ENCODE peak calls at places on chromosomes 12 and 14, in eight cellular contexts. G is naive thymus-derived CD4-positive, alpha-beta T cell; P is mesendoderm; S is lung; F is tibial artery; O is hepatocyte; B is brain microvascular endothelial cell; M is breast epithelium. R is an unnamed sample.
A peak's percentile ranks its signal among the peaks of the same experiment; 100 is the strongest.

GRCh38 chr12:101923049-101923718 is 45.8 kb downstream of the DRAM1 start:
- DNase-seq in G (no peak), P (no peak), S (no peak), F (no peak), O (no peak), B (no peak), M (no peak), R (no peak)

GRCh38 chr14:82067221-82067620 is 533.6 kb upstream of the SEL1L start:
- DNase-seq in G (no peak), P (no peak), S (no peak), F (no peak), O (no peak), B (no peak), M (no peak), R (no peak)

GRCh38 chr12:100539209-100539608 is 34.3 kb upstream of the GAS2L3 start:
- DNase-seq in G (no peak), P (peak; percentile 63), S (no peak), F (no peak), O (peak; percentile 65), B (peak; percentile 32), M (no peak), R (no peak)

GRCh38 chr12:56836317-56836716 is 73.2 kb downstream of the HSD17B6 start:
- DNase-seq in G (no peak), P (peak; percentile 32), S (peak; percentile 78), F (no peak), O (peak; percentile 32), B (peak; percentile 16), M (peak; percentile 37), R (no peak)

GRCh38 chr14:74596747-74597456 is 15.1 kb downstream of the LTBP2 start:
- DNase-seq in G (no peak), P (no peak), S (no peak), F (no peak), O (no peak), B (no peak), M (no peak), R (no peak)

GRCh38 chr14:23095196-23096108 is at the start of gene C14orf119:
- DNase-seq in G (peak; percentile 100), P (peak; percentile 100), S (peak; percentile 99), F (peak; percentile 100), O (peak; percentile 100), B (peak; percentile 99), M (peak; percentile 100), R (no peak)

GRCh38 chr12:63944586-63945228 is 100.2 kb downstream of the SRGAP1 start:
- DNase-seq in G (no peak), P (no peak), S (no peak), F (no peak), O (no peak), B (no peak), M (no peak), R (no peak)

GRCh38 chr14:39016733-39017095 is 86.3 kb downstream of the SEC23A start:
- DNase-seq in G (no peak), P (no peak), S (no peak), F (no peak), O (no peak), B (no peak), M (no peak), R (no peak)

GRCh38 chr14:25050494-25051170 is 685 bp upstream of the STXBP6 start:
- DNase-seq in G (no peak), P (peak; percentile 44), S (no peak), F (no peak), O (peak; percentile 34), B (peak; percentile 2), M (no peak), R (no peak)

GRCh38 chr14:85799668-85800067 is 269.7 kb downstream of the FLRT2 start:
- DNase-seq in G (no peak), P (peak; percentile 7), S (no peak), F (no peak), O (no peak), B (no peak), M (no peak), R (no peak)

GRCh38 chr12:50517456-50518048 is 12.8 kb downstream of the DIP2B start:
- DNase-seq in G (no peak), P (no peak), S (no peak), F (no peak), O (no peak), B (peak; percentile 26), M (no peak), R (no peak)

GRCh38 chr12:26699237-26699636 is 133.8 kb downstream of the ITPR2 start:
- DNase-seq in G (no peak), P (no peak), S (no peak), F (no peak), O (no peak), B (peak; percentile 34), M (no peak), R (no peak)

GRCh38 chr14:77790566-77791224 is 9.2 kb upstream of the ADCK1 start:
- DNase-seq in G (no peak), P (no peak), S (no peak), F (peak; percentile 39), O (no peak), B (no peak), M (no peak), R (no peak)

GRCh38 chr12:41345071-41345470 is 157.0 kb downstream of the PDZRN4 start:
- DNase-seq in G (no peak), P (no peak), S (no peak), F (no peak), O (no peak), B (no peak), M (no peak), R (no peak)

GRCh38 chr12:51374346-51374745 is 16.9 kb downstream of the GALNT6 start:
- DNase-seq in G (no peak), P (no peak), S (no peak), F (no peak), O (no peak), B (no peak), M (no peak), R (no peak)

GRCh38 chr12:93824514-93825500 is 147.6 kb downstream of the CRADD start:
- DNase-seq in G (no peak), P (peak; percentile 94), S (no peak), F (no peak), O (no peak), B (peak; percentile 44), M (no peak), R (no peak)

GRCh38 chr12:63955831-63956685 is 111.6 kb downstream of the SRGAP1 start:
- DNase-seq in G (no peak), P (no peak), S (peak; percentile 54), F (peak; percentile 71), O (peak; percentile 28), B (peak; percentile 59), M (peak; percentile 29), R (no peak)

GRCh38 chr12:124754949-124755800 is 108.5 kb downstream of the SCARB1 start:
- DNase-seq in G (no peak), P (peak; percentile 53), S (peak; percentile 91), F (peak; percentile 95), O (peak; percentile 70), B (peak; percentile 57), M (peak; percentile 89), R (peak; percentile 95)

GRCh38 chr12:8678661-8679111 is 16.1 kb upstream of the MFAP5 start:
- DNase-seq in G (no peak), P (peak; percentile 59), S (no peak), F (no peak), O (peak; percentile 18), B (no peak), M (peak; percentile 72), R (no peak)
- H3K27ac ChIP-seq in G (no peak overlapping the region), P (no peak overlapping the region), S (no peak overlapping the region), F (no peak overlapping the region), O (peak overlapping the region; percentile 26), B (no peak overlapping the region), M (no peak overlapping the region), R (no peak overlapping the region)

GRCh38 chr12:116130431-116130830 is 147.1 kb downstream of the MED13L start:
- DNase-seq in G (no peak), P (peak; percentile 87), S (no peak), F (no peak), O (no peak), B (peak; percentile 26), M (no peak), R (peak; percentile 48)
- H3K4me3 ChIP-seq in G (no peak overlapping the region), P (no peak overlapping the region), S (no peak overlapping the region), F (no peak overlapping the region), O (no peak overlapping the region), B (no peak overlapping the region), M (no peak overlapping the region), R (no peak overlapping the region)

GRCh38 chr14:105854600-105855245 is 328.3 kb downstream of the TMEM121 start:
- DNase-seq in G (no peak), P (no peak), S (no peak), F (peak; percentile 53), O (no peak), B (no peak), M (no peak), R (no peak)

GRCh38 chr14:105853907-105854599 is 327.7 kb downstream of the TMEM121 start:
- DNase-seq in G (no peak), P (no peak), S (no peak), F (no peak), O (no peak), B (no peak), M (no peak), R (no peak)

GRCh38 chr14:105856676-105857222 is 330.4 kb downstream of the TMEM121 start:
- DNase-seq in G (no peak), P (no peak), S (no peak), F (peak; percentile 58), O (no peak), B (no peak), M (no peak), R (no peak)

GRCh38 chr14:105855893-105856675 is 329.7 kb downstream of the TMEM121 start:
- DNase-seq in G (no peak), P (no peak), S (no peak), F (peak; percentile 59), O (no peak), B (no peak), M (no peak), R (peak; percentile 15)

GRCh38 chr14:105855246-105855892 is 329.0 kb downstream of the TMEM121 start:
- DNase-seq in G (no peak), P (no peak), S (no peak), F (peak; percentile 60), O (no peak), B (no peak), M (no peak), R (no peak)
- H3K27ac ChIP-seq in G (no peak overlapping the region), P (no peak overlapping the region), S (no peak overlapping the region), F (no peak overlapping the region), O (no peak overlapping the region), B (no peak overlapping the region), M (no peak overlapping the region), R (no peak overlapping the region)

DNA sequence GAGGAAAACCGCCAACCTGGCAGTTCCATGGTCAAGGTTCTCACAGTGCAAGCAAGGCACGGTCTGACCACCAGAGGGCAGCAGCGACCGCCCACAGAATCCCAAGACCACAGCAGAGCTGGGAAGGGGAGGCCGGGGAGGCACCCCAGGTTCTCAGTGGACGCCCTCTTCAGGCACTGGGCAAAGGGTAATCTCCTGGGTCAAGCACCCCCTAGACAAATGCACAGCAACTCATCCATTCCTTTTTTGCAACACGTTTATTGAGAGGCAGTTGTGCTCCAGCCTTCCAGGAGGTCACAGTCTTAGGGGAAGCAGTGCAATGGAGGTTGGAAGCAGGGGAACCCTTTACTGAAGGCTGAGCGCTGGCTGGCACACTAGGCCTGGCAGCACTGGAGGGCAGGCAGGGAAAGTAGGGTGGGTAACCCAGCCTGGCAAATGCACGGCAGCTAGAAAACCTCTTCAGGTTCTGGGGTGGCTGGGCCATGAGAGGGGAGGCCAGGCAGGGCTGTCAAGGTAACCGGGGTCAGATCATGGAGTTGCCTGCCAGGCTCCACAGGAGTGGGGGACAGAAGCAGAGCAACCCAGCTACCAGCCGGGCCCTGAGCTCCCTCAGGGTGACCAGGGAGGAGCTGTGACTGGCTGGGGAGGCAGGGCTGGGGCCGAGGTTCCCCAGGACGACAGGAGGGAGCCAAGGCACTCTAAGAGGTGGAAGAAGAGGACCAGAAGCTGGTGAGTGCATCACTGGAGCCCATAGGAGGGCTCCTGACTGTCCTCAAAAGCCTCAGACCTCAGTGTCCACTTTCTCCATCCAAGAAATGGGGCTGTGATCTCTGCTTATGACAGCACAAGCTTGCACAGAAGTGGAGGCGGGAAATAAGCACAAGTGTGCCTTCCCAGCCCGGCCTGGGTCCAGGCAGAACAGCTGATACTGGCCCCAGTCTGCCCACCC is 1.8 kb upstream of the RHOF start:
- DNase-seq in G (peak; percentile 83), P (peak; percentile 86), S (peak; percentile 89), F (peak; percentile 93), O (peak; percentile 89), B (peak; percentile 73), M (peak; percentile 80), R (peak; percentile 92)
- H3K4me3 ChIP-seq in G (peak overlapping the region; percentile 42), P (no peak overlapping the region), S (no peak overlapping the region), F (peak overlapping the region; percentile 56), O (no peak overlapping the region), B (peak overlapping the region; percentile 33), M (peak overlapping the region; percentile 11), R (peak overlapping the region; percentile 60)